ENCODE peak calls at places on chromosomes 13 and 19, in eight cellular contexts. E is fibroblast of pulmonary artery; V is activated CD4-positive, alpha-beta T cell treated with anti-CD3 and anti-CD28 coated beads, Interleukin-2, amount 50 U/mL, for 24 hours; O is HEK293T; T is mucosa of gallbladder; B is NT2/D1; U is stimulated activated CD4-positive, alpha-beta T cell treated with anti-CD3 and anti-CD28 coated beads, Interleukin-4, amount 100 ng/mL, for 24 hours; Q is fibroblast of mammary gland. M is an unnamed sample.

GRCh38 chr19:36489920-36490415 is 607 bp upstream of the ZNF566 start:
- DNase-seq in E (peak; percentile 96), V (no peak), O (peak; percentile 81), T (peak; percentile 83), B (peak; percentile 87), U (peak; percentile 76), Q (peak; percentile 90), M (peak; percentile 65)

GRCh38 chr13:40558656-40559055 is 107.8 kb downstream of the FOXO1 start:
- DNase-seq in E (peak; percentile 68), V (no peak), O (no peak), T (no peak), B (no peak), U (no peak), Q (no peak), M (no peak)

GRCh38 chr13:74066937-74067336 is 67.3 kb downstream of the KLF12 start:
- DNase-seq in E (no peak), V (no peak), O (no peak), T (no peak), B (no peak), U (no peak), Q (no peak), M (no peak)

GRCh38 chr19:50624949-50625600 is 14.6 kb downstream of the SYT3 start:
- DNase-seq in E (no peak), V (no peak), O (no peak), T (no peak), B (no peak), U (no peak), Q (no peak), M (no peak)

GRCh38 chr19:1355974-1356865 is 27.5 kb upstream of the NDUFS7 start:
- DNase-seq in E (peak; percentile 23), V (no peak), O (no peak), T (no peak), B (no peak), U (no peak), Q (peak; percentile 44), M (no peak)

GRCh38 chr19:12676928-12677327 is 4.8 kb downstream of the DHPS start:
- DNase-seq in E (no peak), V (no peak), O (no peak), T (no peak), B (no peak), U (no peak), Q (no peak), M (no peak)

GRCh38 chr19:18441804-18442788 is 4.2 kb upstream of the ISYNA1 start:
- DNase-seq in E (no peak), V (no peak), O (no peak), T (no peak), B (no peak), U (no peak), Q (no peak), M (no peak)

GRCh38 chr13:23578411-23579071 is 8.3 kb downstream of the TNFRSF19 start:
- DNase-seq in E (peak; percentile 71), V (peak; percentile 41), O (peak; percentile 40), T (peak; percentile 74), B (peak; percentile 42), U (peak; percentile 67), Q (peak; percentile 62), M (peak; percentile 63)

GRCh38 chr19:19105365-19106060 is 32.8 kb downstream of the TMEM161A start:
- DNase-seq in E (peak; percentile 60), V (no peak), O (peak; percentile 89), T (peak; percentile 64), B (peak; percentile 63), U (no peak), Q (peak; percentile 51), M (no peak)

GRCh38 chr19:11349171-11349570 is 2.9 kb downstream of the CCDC159 start:
- DNase-seq in E (no peak), V (no peak), O (no peak), T (no peak), B (no peak), U (no peak), Q (no peak), M (no peak)

GRCh38 chr13:29955137-29955650 is 104.8 kb upstream of the UBL3 start:
- DNase-seq in E (no peak), V (no peak), O (no peak), T (no peak), B (no peak), U (no peak), Q (no peak), M (no peak)

M was measured in activated naive CD4-positive, alpha-beta T cell treated with anti-CD3 and anti-CD28 coated beads, Interleukin-2, amount 50 U/mL, for 72 hours.